ENCODE peak calls at places on chromosomes 5 and 9, in five cellular contexts. G is HT-29; Z is activated CD4-positive, alpha-beta memory T cell treated with anti-CD3 and anti-CD28 coated beads for 36 hours; W is epithelial cell of proximal tubule; V is activated CD4-positive, alpha-beta T cell treated with anti-CD3 and anti-CD28 coated beads, Interleukin-2, amount 10 ng/mL, durations not matched to agents 7 days and 5 days. H is an unnamed sample.
A peak's percentile ranks its signal among the peaks of the same experiment; 100 is the strongest.

GRCh38 chr5:154734670-154735248 is 20.4 kb upstream of the LARP1 start:
- DNase-seq in G (no peak), Z (no peak), W (no peak), V (no peak), H (no peak)

GRCh38 chr9:38067892-38068615 is 973 bp downstream of the SHB start:
- DNase-seq in G (no peak), Z (no peak), W (no peak), V (no peak), H (peak; percentile 21)

GRCh38 chr5:78568212-78568611 is 80.4 kb downstream of the LHFPL2 start:
- DNase-seq in G (no peak), Z (no peak), W (no peak), V (no peak), H (no peak)

GRCh38 chr5:179241764-179242370 is 103.4 kb downstream of the ADAMTS2 start:
- DNase-seq in G (no peak), Z (no peak), W (no peak), V (no peak), H (no peak)

GRCh38 chr5:149837680-149838269 is 106.8 kb downstream of the PDE6A start:
- DNase-seq in G (peak; percentile 71), Z (peak; percentile 44), W (no peak), V (no peak), H (peak; percentile 11)

GRCh38 chr5:4994994-4995393 is 145.1 kb upstream of the ADAMTS16 start:
- DNase-seq in G (no peak), Z (no peak), W (no peak), V (no peak), H (no peak)

GRCh38 chr5:180590543-180591248 is 603 bp downstream of the SCGB3A1 start:
- DNase-seq in G (no peak), Z (no peak), W (no peak), V (no peak), H (no peak)

GRCh38 chr9:112038017-112038408 is 137.1 kb downstream of the SUSD1 start:
- DNase-seq in G (no peak), Z (no peak), W (no peak), V (peak; percentile 22), H (no peak)

GRCh38 chr5:17190242-17190778 is 27.1 kb upstream of the BASP1 start:
- DNase-seq in G (peak; percentile 87), Z (no peak), W (peak; percentile 45), V (peak; percentile 32), H (no peak)

GRCh38 chr5:98773464-98774191 is at the start of gene RGMB:
- DNase-seq in G (peak; percentile 97), Z (peak; percentile 95), W (peak; percentile 87), V (peak; percentile 90), H (no peak)

GRCh38 chr9:99931155-99931840 is 24.8 kb downstream of the STX17 start:
- DNase-seq in G (no peak), Z (no peak), W (no peak), V (no peak), H (no peak)

GRCh38 chr5:92749943-92750342 is 831.1 kb downstream of the NR2F1-AS1 start:
- DNase-seq in G (peak; percentile 38), Z (no peak), W (peak; percentile 15), V (no peak), H (no peak)

GRCh38 chr5:179162351-179163235 is 102.4 kb downstream of the ZNF354C start:
- DNase-seq in G (no peak), Z (no peak), W (no peak), V (no peak), H (no peak)

H was measured in DND-41.